ENCODE peak calls at places on chromosomes 5 and 9, in eight cellular contexts. One of them, this sample, is unnamed.

GRCh38 chr9:3879731-3880493 is 354.1 kb upstream of the RFX3 start:
- DNase-seq in IMR-90: no peak
- DNase-seq in retinal pigment epithelial cell: no peak
- DNase-seq in stimulated activated CD4-positive, alpha-beta T cell treated with anti-CD3 and anti-CD28 coated beads, Interleukin-4, amount 100 ng/mL, for 4 hours: no peak
- DNase-seq in NCI-H748 treated with DMSO at 0.1 percent for 48 hours: peak; percentile 72
- DNase-seq in SW 1271: no peak
- DNase-seq in hepatic stellate cell: no peak
- DNase-seq in CMK: no peak
- DNase-seq in this sample: no peak

GRCh38 chr9:77019810-77020437 is 469 bp downstream of the FOXB2 start:
- DNase-seq in SW 1271: no peak
- DNase-seq in stimulated activated CD4-positive, alpha-beta T cell treated with anti-CD3 and anti-CD28 coated beads, Interleukin-4, amount 100 ng/mL, for 4 hours: no peak
- DNase-seq in IMR-90: no peak
- DNase-seq in CMK: no peak
- DNase-seq in NCI-H748 treated with DMSO at 0.1 percent for 48 hours: no peak
- DNase-seq in hepatic stellate cell: no peak
- DNase-seq in retinal pigment epithelial cell: no peak
- DNase-seq in this sample: no peak

GRCh38 chr9:2106666-2107065 is 91.5 kb downstream of the SMARCA2 start:
- DNase-seq in hepatic stellate cell: no peak
- DNase-seq in CMK: no peak
- DNase-seq in IMR-90: no peak
- DNase-seq in stimulated activated CD4-positive, alpha-beta T cell treated with anti-CD3 and anti-CD28 coated beads, Interleukin-4, amount 100 ng/mL, for 4 hours: no peak
- DNase-seq in retinal pigment epithelial cell: no peak
- DNase-seq in SW 1271: no peak
- DNase-seq in NCI-H748 treated with DMSO at 0.1 percent for 48 hours: no peak
- DNase-seq in this sample: no peak

GRCh38 chr5:90563161-90563560 is 4.6 kb downstream of the ADGRV1 start:
- DNase-seq in retinal pigment epithelial cell: no peak
- DNase-seq in IMR-90: no peak
- DNase-seq in SW 1271: no peak
- DNase-seq in stimulated activated CD4-positive, alpha-beta T cell treated with anti-CD3 and anti-CD28 coated beads, Interleukin-4, amount 100 ng/mL, for 4 hours: no peak
- DNase-seq in CMK: no peak
- DNase-seq in NCI-H748 treated with DMSO at 0.1 percent for 48 hours: peak; percentile 22
- DNase-seq in hepatic stellate cell: no peak
- DNase-seq in this sample: no peak

GRCh38 chr9:114348261-114348905 is 18.7 kb downstream of the ORM2 start:
- DNase-seq in retinal pigment epithelial cell: no peak
- DNase-seq in stimulated activated CD4-positive, alpha-beta T cell treated with anti-CD3 and anti-CD28 coated beads, Interleukin-4, amount 100 ng/mL, for 4 hours: no peak
- DNase-seq in SW 1271: no peak
- DNase-seq in IMR-90: no peak
- DNase-seq in CMK: no peak
- DNase-seq in NCI-H748 treated with DMSO at 0.1 percent for 48 hours: no peak
- DNase-seq in hepatic stellate cell: no peak
- DNase-seq in this sample: no peak

GRCh38 chr5:94847726-94848125 is 229.3 kb downstream of the SLF1 start:
- DNase-seq in CMK: no peak
- DNase-seq in IMR-90: no peak
- DNase-seq in retinal pigment epithelial cell: no peak
- DNase-seq in hepatic stellate cell: no peak
- DNase-seq in SW 1271: no peak
- DNase-seq in stimulated activated CD4-positive, alpha-beta T cell treated with anti-CD3 and anti-CD28 coated beads, Interleukin-4, amount 100 ng/mL, for 4 hours: no peak
- DNase-seq in NCI-H748 treated with DMSO at 0.1 percent for 48 hours: no peak
- DNase-seq in this sample: no peak

GRCh38 chr5:56900858-56901578 is 8.4 kb upstream of the SETD9 start:
- DNase-seq in NCI-H748 treated with DMSO at 0.1 percent for 48 hours: peak; percentile 36
- DNase-seq in retinal pigment epithelial cell: no peak
- DNase-seq in hepatic stellate cell: peak; percentile 12
- DNase-seq in stimulated activated CD4-positive, alpha-beta T cell treated with anti-CD3 and anti-CD28 coated beads, Interleukin-4, amount 100 ng/mL, for 4 hours: no peak
- DNase-seq in SW 1271: peak; percentile 62
- DNase-seq in IMR-90: peak; percentile 38
- DNase-seq in CMK: no peak
- DNase-seq in this sample: peak; percentile 48

GRCh38 chr5:10250804-10251276 is 760 bp downstream of the CCT5 start:
- DNase-seq in hepatic stellate cell: peak; percentile 46
- DNase-seq in IMR-90: peak; percentile 41
- DNase-seq in SW 1271: peak; percentile 36
- DNase-seq in CMK: peak; percentile 52
- DNase-seq in stimulated activated CD4-positive, alpha-beta T cell treated with anti-CD3 and anti-CD28 coated beads, Interleukin-4, amount 100 ng/mL, for 4 hours: no peak
- DNase-seq in NCI-H748 treated with DMSO at 0.1 percent for 48 hours: no peak
- DNase-seq in retinal pigment epithelial cell: no peak
- DNase-seq in this sample: peak; percentile 42

GRCh38 chr5:4947899-4948556 is 192.1 kb upstream of the ADAMTS16 start:
- DNase-seq in CMK: no peak
- DNase-seq in retinal pigment epithelial cell: no peak
- DNase-seq in SW 1271: no peak
- DNase-seq in stimulated activated CD4-positive, alpha-beta T cell treated with anti-CD3 and anti-CD28 coated beads, Interleukin-4, amount 100 ng/mL, for 4 hours: no peak
- DNase-seq in NCI-H748 treated with DMSO at 0.1 percent for 48 hours: no peak
- DNase-seq in hepatic stellate cell: no peak
- DNase-seq in IMR-90: no peak
- DNase-seq in this sample: no peak

GRCh38 chr9:14372437-14373318 is 58.7 kb upstream of the NFIB start:
- DNase-seq in hepatic stellate cell: peak; percentile 59
- DNase-seq in IMR-90: peak; percentile 69
- DNase-seq in SW 1271: peak; percentile 70
- DNase-seq in stimulated activated CD4-positive, alpha-beta T cell treated with anti-CD3 and anti-CD28 coated beads, Interleukin-4, amount 100 ng/mL, for 4 hours: no peak
- DNase-seq in retinal pigment epithelial cell: no peak
- DNase-seq in CMK: no peak
- DNase-seq in NCI-H748 treated with DMSO at 0.1 percent for 48 hours: no peak
- DNase-seq in this sample: no peak